ENCODE peak calls at places on chromosomes 7 and 10, in eight cellular contexts. H is activated T-cell treated with anti-CD3 and anti-CD28 coated beads for 1 hour; M is cerebellar cortex; X is WTC11; A is C1 segment of cervical spinal cord; W is lung; P is stimulated activated CD4-positive, alpha-beta T cell treated with anti-CD3 and anti-CD28 coated beads, Interleukin-15, amount 100 ng/mL, for 24 hours; G is GM04504. J is an unnamed sample.

GRCh38 chr7:47488205-47488968 is 93.5 kb downstream of the TNS3 start:
- DNase-seq in A (no peak), W (no peak), H (no peak), P (no peak), G (no peak), M (no peak), X (no peak), J (no peak)

GRCh38 chr10:131673396-131673795 is 227.4 kb upstream of the PPP2R2D start:
- DNase-seq in W (no peak), P (no peak), A (no peak), X (no peak), M (no peak), H (no peak), G (no peak), J (no peak)

GRCh38 chr10:114767101-114767588 is 54.4 kb upstream of the FHIP2A start:
- DNase-seq in G (peak; percentile 29), W (no peak), H (no peak), A (no peak), M (no peak), P (no peak), X (no peak), J (no peak)

GRCh38 chr7:1536768-1537630 is 6.5 kb downstream of the MAFK start:
- DNase-seq in H (no peak), W (peak; percentile 91), M (peak; percentile 50), X (peak; percentile 71), P (no peak), A (peak; percentile 75), G (peak; percentile 98), J (peak; percentile 90)

GRCh38 chr10:79241990-79242619 is 105.2 kb upstream of the PPIF start:
- DNase-seq in G (no peak), M (no peak), X (peak; percentile 54), W (peak; percentile 64), A (peak; percentile 70), P (peak; percentile 86), H (no peak), J (no peak)

GRCh38 chr7:121798896-121799295 is 74.1 kb upstream of the PTPRZ1 start:
- DNase-seq in M (peak; percentile 10), W (no peak), X (peak; percentile 21), A (no peak), G (no peak), P (no peak), H (no peak), J (peak; percentile 91)

GRCh38 chr10:95832216-95833037 is 75.3 kb upstream of the CC2D2B start:
- DNase-seq in G (no peak), X (no peak), P (no peak), H (no peak), W (no peak), M (no peak), A (no peak), J (no peak)

GRCh38 chr10:6204341-6205191 is 1.8 kb downstream of the PFKFB3 start:
- DNase-seq in H (no peak), P (peak; percentile 22), M (no peak), A (peak; percentile 69), X (no peak), W (peak; percentile 69), G (peak; percentile 60), J (no peak)

GRCh38 chr7:52085610-52086009 is 769.0 kb upstream of the COBL start:
- DNase-seq in W (no peak), A (no peak), M (no peak), X (peak; percentile 35), P (no peak), G (no peak), H (no peak), J (no peak)

GRCh38 chr7:39908973-39909372 is 41.1 kb upstream of the CDK13 start:
- DNase-seq in H (no peak), P (no peak), M (no peak), W (no peak), G (no peak), A (no peak), X (no peak), J (no peak)

GRCh38 chr7:64874114-64874513 is 29.0 kb upstream of the ZNF273 start:
- DNase-seq in G (no peak), A (no peak), M (no peak), P (no peak), W (peak; percentile 25), X (no peak), H (no peak), J (no peak)

GRCh38 chr10:28171468-28172235 is 131.2 kb downstream of the MPP7 start:
- DNase-seq in A (no peak), W (no peak), H (no peak), P (no peak), G (no peak), X (no peak), M (no peak), J (no peak)

GRCh38 chr10:12950583-12951128 is 50.9 kb downstream of the CCDC3 start:
- DNase-seq in M (no peak), G (no peak), W (no peak), H (no peak), A (no peak), X (no peak), P (no peak), J (no peak)

J was measured in NT2/D1.